ENCODE peak calls at places on chromosomes 13 and 19, in eight cellular contexts. M, D, G, V, R, C, E and P are unnamed samples.

GRCh38 chr13:36837354-36838092 is 18.5 kb downstream of the RFXAP start:
- DNase-seq in M (no peak), D (no peak), G (no peak), V (no peak), R (no peak), C (no peak), E (no peak), P (no peak)

GRCh38 chr19:13007292-13008045 is 12.2 kb downstream of the NFIX start:
- DNase-seq in M (peak), D (no peak), G (no peak), V (no peak), R (no peak), C (peak), E (no peak), P (no peak)

GRCh38 chr13:94968040-94968756 is 255.9 kb upstream of the SOX21 start:
- DNase-seq in M (peak), D (peak), G (no peak), V (no peak), R (no peak), C (no peak), E (peak), P (peak)

GRCh38 chr19:10290876-10291553 is 1.3 kb downstream of the ICAM5 start:
- DNase-seq in M (peak), D (no peak), G (no peak), V (peak), R (peak), C (peak), E (peak), P (peak)

GRCh38 chr19:23183251-23183650 is 66.4 kb downstream of the ZNF730 start:
- DNase-seq in M (no peak), D (no peak), G (no peak), V (no peak), R (no peak), C (no peak), E (no peak), P (no peak)

GRCh38 chr19:18519962-18520847 is 1.7 kb downstream of the ELL start:
- DNase-seq in M (peak), D (peak), G (no peak), V (no peak), R (peak), C (peak), E (peak), P (no peak)

GRCh38 chr13:33761744-33762143 is 56.2 kb upstream of the RFC3 start:
- DNase-seq in M (no peak), D (peak), G (no peak), V (no peak), R (no peak), C (no peak), E (no peak), P (no peak)

GRCh38 chr19:33447336-33448158 is 74.0 kb downstream of the CEBPG start:
- DNase-seq in M (no peak), D (no peak), G (no peak), V (peak), R (no peak), C (no peak), E (no peak), P (no peak)

GRCh38 chr13:95623141-95623540 is 21.4 kb downstream of the DZIP1 start:
- DNase-seq in M (no peak), D (no peak), G (no peak), V (no peak), R (no peak), C (no peak), E (no peak), P (no peak)

GRCh38 chr19:32532233-32532632 is 48.8 kb upstream of the PDCD5 start:
- DNase-seq in M (no peak), D (no peak), G (no peak), V (no peak), R (no peak), C (no peak), E (no peak), P (no peak)

GRCh38 chr13:32426191-32426980 is 1.5 kb downstream of the N4BP2L1 start:
- DNase-seq in M (peak), D (no peak), G (no peak), V (no peak), R (peak), C (no peak), E (no peak), P (no peak)

GRCh38 chr19:54137913-54138776 is 583 bp downstream of the CNOT3 start:
- DNase-seq in M (no peak), D (no peak), G (no peak), V (no peak), R (peak), C (no peak), E (no peak), P (no peak)

GRCh38 chr13:31870511-31870910 is 131.2 kb downstream of the RXFP2 start:
- DNase-seq in M (peak), D (no peak), G (no peak), V (no peak), R (no peak), C (no peak), E (no peak), P (no peak)

GRCh38 chr13:67278230-67278629 is 48.1 kb upstream of the PCDH9 start:
- DNase-seq in M (peak), D (no peak), G (peak), V (no peak), R (no peak), C (no peak), E (no peak), P (no peak)

GRCh38 chr19:11984986-11985385 is 20.1 kb downstream of the ZNF763 start:
- DNase-seq in M (no peak), D (peak), G (no peak), V (no peak), R (no peak), C (no peak), E (peak), P (no peak)

GRCh38 chr13:48222358-48223015 is 10.5 kb upstream of the ITM2B start:
- DNase-seq in M (peak), D (no peak), G (no peak), V (no peak), R (no peak), C (no peak), E (no peak), P (no peak)

GRCh38 chr13:24269803-24270202 is 39.6 kb upstream of the C1QTNF9 start:
- DNase-seq in M (peak), D (no peak), G (no peak), V (no peak), R (no peak), C (no peak), E (no peak), P (no peak)

GRCh38 chr19:29715695-29716581 is 877 bp upstream of the C19orf12 start:
- DNase-seq in M (peak), D (no peak), G (no peak), V (no peak), R (no peak), C (no peak), E (no peak), P (no peak)

GRCh38 chr19:917323-918151 is at the start of gene KISS1R:
- DNase-seq in M (no peak), D (peak), G (no peak), V (peak), R (peak), C (peak), E (peak), P (peak)

GRCh38 chr19:15279326-15279904 is 47.2 kb upstream of the EPHX3 start:
- DNase-seq in M (no peak), D (no peak), G (no peak), V (no peak), R (no peak), C (no peak), E (peak), P (no peak)

GRCh38 chr13:75687145-75687763 is 51.1 kb downstream of the LMO7 start:
- DNase-seq in M (peak), D (no peak), G (no peak), V (no peak), R (no peak), C (no peak), E (no peak), P (no peak)

GRCh38 chr13:41680900-41681299 is 223.6 kb downstream of the RGCC start:
- DNase-seq in M (no peak), D (no peak), G (no peak), V (no peak), R (no peak), C (no peak), E (no peak), P (no peak)

GRCh38 chr19:12484371-12485322 is at the start of gene ZNF709:
- DNase-seq in M (peak), D (peak), G (peak), V (peak), R (peak), C (peak), E (peak), P (peak)

GRCh38 chr13:97205971-97206370 is 16.2 kb upstream of the MBNL2 start:
- DNase-seq in M (no peak), D (no peak), G (no peak), V (no peak), R (no peak), C (no peak), E (no peak), P (no peak)

GRCh38 chr13:75469087-75469486 is 12.9 kb downstream of the TBC1D4 start:
- DNase-seq in M (no peak), D (no peak), G (no peak), V (no peak), R (no peak), C (no peak), E (no peak), P (no peak)

GRCh38 chr13:30074955-30075614 is 224.7 kb upstream of the UBL3 start:
- DNase-seq in M (no peak), D (no peak), G (no peak), V (no peak), R (no peak), C (no peak), E (no peak), P (no peak)
- TF ChIP-seq CTCF in M (no peak), D (no peak), G (no peak), V (no peak), R (no peak), C (no peak), E (no peak), P (no peak)

GRCh38 chr19:16603090-16603489 is 24.9 kb downstream of the MED26 start:
- DNase-seq in M (no peak), D (no peak), G (no peak), V (no peak), R (no peak), C (no peak), E (no peak), P (no peak)

GRCh38 chr19:16607819-16608218 is 20.2 kb downstream of the MED26 start:
- DNase-seq in M (no peak), D (no peak), G (no peak), V (no peak), R (no peak), C (no peak), E (no peak), P (no peak)

GRCh38 chr19:16604615-16605014 is 23.4 kb downstream of the MED26 start:
- DNase-seq in M (no peak), D (no peak), G (no peak), V (no peak), R (no peak), C (no peak), E (no peak), P (no peak)

GRCh38 chr19:16605115-16605514 is 22.9 kb downstream of the MED26 start:
- DNase-seq in M (no peak), D (no peak), G (no peak), V (no peak), R (no peak), C (no peak), E (no peak), P (no peak)

GRCh38 chr19:16605552-16605951 is 22.5 kb downstream of the MED26 start:
- DNase-seq in M (no peak), D (no peak), G (no peak), V (no peak), R (no peak), C (no peak), E (no peak), P (no peak)
- TF ChIP-seq CTCF in M (no peak), D (no peak), G (no peak), V (no peak), R (no peak), C (no peak), E (no peak), P (no peak)

DNA sequence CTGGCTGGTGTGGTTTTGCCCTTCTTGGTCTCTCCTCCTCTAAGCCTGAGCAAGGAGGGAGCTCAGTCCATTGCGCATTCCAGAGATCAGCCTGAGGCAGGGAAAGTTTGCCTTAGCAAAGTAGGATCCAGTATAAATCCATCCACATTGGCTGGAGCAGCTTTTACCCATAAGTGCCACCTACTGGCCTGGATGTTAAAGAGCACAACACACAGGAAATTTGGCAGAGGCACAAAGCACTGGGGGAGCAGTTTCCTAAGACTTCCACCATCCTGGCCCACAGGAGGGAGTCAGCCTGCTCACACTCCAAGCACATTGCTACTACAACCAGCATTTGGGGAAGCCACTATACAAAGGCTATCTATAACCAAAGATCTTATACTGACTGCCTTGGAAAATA is 1124.2 kb downstream of the SLITRK1 start:
- DNase-seq in M (no peak), D (no peak), G (no peak), V (no peak), R (no peak), C (no peak), E (peak), P (no peak)
- TF ChIP-seq CTCF in M (no peak), D (peak), G (peak), V (peak), R (no peak), C (no peak), E (peak), P (peak)

GRCh38 chr19:7197760-7198696 is 96.2 kb downstream of the INSR start:
- DNase-seq in M (peak), D (peak), G (peak), V (peak), R (peak), C (peak), E (peak), P (peak)
- TF ChIP-seq CTCF in M (no peak), D (peak), G (no peak), V (no peak), R (no peak), C (peak), E (peak), P (peak)

GRCh38 chr13:79972066-79972569 is 368.8 kb downstream of the SPRY2 start:
- DNase-seq in M (no peak), D (no peak), G (no peak), V (no peak), R (no peak), C (no peak), E (no peak), P (no peak)
- TF ChIP-seq CTCF in M (no peak), D (no peak), G (no peak), V (no peak), R (no peak), C (no peak), E (no peak), P (no peak)

DNA sequence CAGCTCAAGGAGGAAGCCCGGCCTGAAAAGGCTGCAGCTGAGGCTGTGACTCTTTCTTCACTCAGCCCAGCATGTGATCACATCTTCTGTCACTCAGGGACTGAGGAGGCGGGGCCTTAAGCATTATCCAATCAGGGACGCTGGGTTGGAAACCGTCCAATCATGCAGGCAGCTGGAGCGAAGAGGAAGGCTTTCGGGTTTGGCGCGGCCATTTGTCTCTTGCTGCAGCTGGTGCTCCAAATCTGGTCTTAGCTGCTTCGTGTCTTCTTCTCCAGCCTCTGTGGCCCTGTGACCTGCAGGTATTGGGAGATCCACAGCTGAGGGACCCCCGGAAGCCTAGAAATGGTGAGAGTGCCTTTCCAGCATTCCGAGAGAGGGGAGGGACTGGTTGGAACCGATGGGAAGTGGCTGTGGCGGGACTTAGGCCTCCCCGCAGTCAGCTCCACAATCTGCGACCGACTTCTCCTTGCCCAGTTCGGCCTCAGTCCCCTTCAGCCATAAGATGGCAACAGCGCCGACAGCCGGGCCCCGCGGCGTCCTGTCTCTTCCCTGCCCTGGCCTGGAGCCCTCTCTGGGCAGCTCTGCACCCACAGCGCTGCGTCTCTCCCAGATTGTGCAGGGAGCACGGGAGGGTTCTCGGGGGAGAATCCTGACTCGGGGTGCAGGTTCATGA is at the start of gene ZNF90:
- DNase-seq in M (peak), D (peak), G (peak), V (peak), R (peak), C (peak), E (no peak), P (peak)
- TF ChIP-seq CTCF in M (no peak), D (no peak), G (peak), V (no peak), R (no peak), C (no peak), E (no peak), P (no peak)